ENCODE peak calls at places on chromosomes 4 and X, in four cellular contexts. G is pancreas, Y is GM10248, U is A172. L is an unnamed sample.

GRCh38 chrX:9131066-9131465 is 97.1 kb upstream of the FAM9B start:
- DNase-seq in G (no peak), Y (no peak), U (no peak), L (no peak)

GRCh38 chrX:63128509-63128908 is 222.6 kb downstream of the SPIN4 start:
- DNase-seq in G (no peak), Y (no peak), U (peak), L (peak)

GRCh38 chrX:103779156-103779555 is 2.5 kb downstream of the PLP1 start:
- DNase-seq in G (no peak), Y (no peak), U (no peak), L (no peak)

GRCh38 chrX:13569479-13570244 is at the start of gene EGFL6:
- DNase-seq in G (no peak), Y (peak), U (no peak), L (no peak)

GRCh38 chrX:28133763-28134162 is 152.5 kb upstream of the DCAF8L1 start:
- DNase-seq in G (no peak), Y (no peak), U (no peak), L (no peak)

GRCh38 chr4:165686756-165687155 is 186.3 kb upstream of the TLL1 start:
- DNase-seq in G (no peak), Y (no peak), U (no peak), L (no peak)

GRCh38 chr4:140363558-140363957 is 9.9 kb upstream of the SCOC start:
- DNase-seq in G (no peak), Y (no peak), U (no peak), L (peak)

GRCh38 chr4:40228497-40229365 is 31.9 kb downstream of the RHOH start:
- DNase-seq in G (no peak), Y (peak), U (no peak), L (no peak)

GRCh38 chr4:82422616-82423015 is 7.6 kb downstream of the HNRNPDL start:
- DNase-seq in G (no peak), Y (no peak), U (no peak), L (no peak)

GRCh38 chr4:113467581-113467980 is 294.0 kb downstream of the CAMK2D start:
- DNase-seq in G (no peak), Y (no peak), U (peak), L (no peak)

L was measured in SK-N-MC.